ENCODE peak calls at places on chromosomes 11 and 22, in eight cellular contexts. Y is PC-3, E is GM23248, C is PC-9, L is fibroblast of lung, H is endothelial cell of umbilical vein, W is DND-41, S is mammary epithelial cell. T is an unnamed sample.

GRCh38 chr22:42645341-42645937 is 3.8 kb downstream of the CYB5R3 start:
- DNase-seq in W (no peak), E (peak; percentile 77), C (no peak), H (peak; percentile 24), S (no peak), L (no peak), Y (no peak), T (no peak)

GRCh38 chr11:1310315-1310687 is 869 bp upstream of the TOLLIP start:
- DNase-seq in H (no peak), S (no peak), E (no peak), C (no peak), L (no peak), W (no peak), Y (no peak), T (no peak)

GRCh38 chr11:19737575-19737974 is 24.9 kb downstream of the NAV2 start:
- DNase-seq in W (no peak), L (no peak), H (no peak), S (no peak), Y (no peak), E (no peak), C (no peak), T (no peak)

GRCh38 chr11:47991266-47991830 is 11.0 kb downstream of the PTPRJ start:
- DNase-seq in E (no peak), L (peak; percentile 67), S (peak; percentile 67), Y (peak; percentile 49), C (peak; percentile 70), W (no peak), H (peak; percentile 33), T (no peak)

GRCh38 chr11:134607963-134608750 is 196.1 kb upstream of the B3GAT1 start:
- DNase-seq in L (no peak), H (no peak), W (no peak), S (no peak), C (no peak), E (no peak), Y (no peak), T (no peak)

GRCh38 chr11:132718711-132719641 is 813.3 kb downstream of the OPCML start:
- DNase-seq in C (no peak), Y (no peak), S (no peak), H (no peak), L (peak; percentile 78), W (peak; percentile 89), E (peak; percentile 27), T (no peak)

GRCh38 chr22:50151571-50152537 is 18.7 kb upstream of the PANX2 start:
- DNase-seq in H (no peak), W (no peak), Y (no peak), C (no peak), L (no peak), S (no peak), E (no peak), T (no peak)

GRCh38 chr11:96607890-96608558 is 218.2 kb downstream of the JRKL start:
- DNase-seq in L (no peak), W (no peak), C (no peak), Y (peak; percentile 50), S (no peak), E (peak; percentile 1), H (no peak), T (no peak)

GRCh38 chr22:46580940-46581579 is 39.1 kb upstream of the GRAMD4 start:
- DNase-seq in L (no peak), W (no peak), C (no peak), S (no peak), Y (no peak), E (no peak), H (no peak), T (peak; percentile 32)

GRCh38 chr11:66484825-66485380 is 4.7 kb downstream of the DPP3 start:
- DNase-seq in Y (no peak), S (no peak), W (no peak), L (no peak), C (no peak), H (no peak), E (no peak), T (no peak)

DNA sequence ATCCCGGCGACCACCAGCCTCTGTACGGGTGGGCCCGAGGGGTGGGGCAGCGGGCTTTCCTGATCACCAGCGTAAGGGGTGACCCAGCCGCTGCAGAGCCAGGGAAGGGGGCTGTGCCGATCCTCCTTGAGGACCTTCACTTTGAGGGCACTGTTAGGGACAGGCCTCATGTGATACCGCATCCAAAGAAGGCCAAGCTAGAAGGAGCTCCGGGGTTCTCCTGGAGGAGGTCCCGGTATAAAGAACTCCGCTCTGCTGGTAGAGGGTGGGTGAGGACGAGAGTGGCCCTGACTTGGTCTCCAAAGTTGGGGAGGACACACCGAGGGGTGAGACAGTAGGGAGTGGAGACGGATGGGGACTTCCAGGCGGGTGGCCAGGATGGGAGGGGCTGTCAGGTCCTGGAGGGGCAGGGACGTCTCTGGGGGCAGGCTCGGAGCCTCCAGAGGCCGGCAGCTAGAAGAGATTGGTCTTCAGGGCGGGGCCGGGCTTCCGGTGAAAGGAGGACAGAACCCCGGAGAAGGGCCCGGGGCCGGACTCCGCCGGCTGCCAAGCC is 4.6 kb downstream of the PHOX2A start:
- DNase-seq in L (peak; percentile 70), C (peak; percentile 53), E (peak; percentile 75), W (no peak), Y (peak; percentile 47), H (no peak), S (no peak), T (no peak)
- TF ChIP-seq EZH2 in L (no peak), C (no peak), E (no peak), W (no peak), Y (no peak), H (no peak), S (no peak), T (no peak)

GRCh38 chr11:128686745-128687177 is 7.1 kb upstream of the FLI1 start:
- DNase-seq in Y (peak; percentile 21), L (peak; percentile 49), E (peak; percentile 79), S (peak; percentile 39), H (peak; percentile 53), W (no peak), C (no peak), T (no peak)

GRCh38 chr11:128686045-128686741 is 7.7 kb upstream of the FLI1 start:
- DNase-seq in C (no peak), E (no peak), S (no peak), W (no peak), Y (no peak), L (no peak), H (no peak), T (no peak)

GRCh38 chr11:128684582-128685382 is 9.1 kb upstream of the FLI1 start:
- DNase-seq in L (no peak), W (no peak), S (no peak), H (peak; percentile 13), Y (no peak), E (no peak), C (no peak), T (no peak)

GRCh38 chr11:128687321-128687720 is 6.6 kb upstream of the FLI1 start:
- DNase-seq in E (peak; percentile 59), Y (no peak), S (no peak), H (peak; percentile 19), C (peak; percentile 37), L (no peak), W (no peak), T (no peak)

GRCh38 chr11:128685383-128686044 is 8.4 kb upstream of the FLI1 start:
- DNase-seq in W (no peak), H (peak; percentile 11), C (no peak), S (no peak), L (no peak), E (no peak), Y (no peak), T (no peak)
- TF ChIP-seq EZH2 in W (no peak), H (no peak), C (no peak), S (no peak), L (no peak), E (peak; percentile 20), Y (no peak), T (no peak)

GRCh38 chr22:44666207-44666585 is 35.8 kb upstream of the PRR5 start:
- DNase-seq in Y (no peak), L (no peak), C (no peak), H (no peak), E (no peak), W (no peak), S (no peak), T (no peak)

GRCh38 chr22:44668886-44669724 is 32.9 kb upstream of the PRR5 start:
- DNase-seq in E (peak; percentile 29), L (no peak), C (no peak), S (no peak), W (no peak), H (no peak), Y (no peak), T (no peak)

GRCh38 chr22:44668190-44668885 is 33.7 kb upstream of the PRR5 start:
- DNase-seq in E (peak; percentile 63), S (no peak), Y (no peak), W (no peak), L (no peak), C (no peak), H (no peak), T (no peak)

GRCh38 chr22:44667276-44667675 is 34.7 kb upstream of the PRR5 start:
- DNase-seq in E (no peak), W (no peak), Y (no peak), L (no peak), H (no peak), S (no peak), C (no peak), T (no peak)

DNA sequence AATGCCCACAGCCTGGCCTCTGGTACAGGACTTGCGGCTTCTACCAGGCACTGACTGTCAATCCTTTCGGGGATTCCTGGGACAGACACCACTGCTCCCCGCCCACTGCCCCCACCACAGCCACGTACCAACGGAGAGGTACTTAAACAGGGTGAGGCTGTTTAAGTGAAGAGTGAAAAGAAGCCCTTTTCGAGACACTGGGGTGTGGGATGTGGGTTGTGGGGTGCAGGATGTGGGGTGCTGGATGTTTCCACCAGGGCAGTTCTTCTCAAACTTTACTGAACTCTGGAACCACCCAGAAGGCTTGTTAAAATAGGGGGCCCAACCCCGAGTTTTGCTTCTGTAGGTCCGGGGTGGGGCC is 34.2 kb upstream of the PRR5 start:
- DNase-seq in C (no peak), H (no peak), Y (no peak), S (no peak), E (peak; percentile 49), L (no peak), W (no peak), T (no peak)
- TF ChIP-seq EZH2 in C (no peak), H (no peak), Y (no peak), S (no peak), E (no peak), L (peak; percentile 84), W (no peak), T (no peak)

GRCh38 chr11:114060402-114061052 is 1.0 kb downstream of the ZBTB16 start:
- DNase-seq in W (no peak), E (peak; percentile 57), S (peak; percentile 49), L (peak; percentile 21), C (no peak), Y (no peak), H (peak; percentile 58), T (no peak)
- TF ChIP-seq EZH2 in W (no peak), E (peak; percentile 1), S (peak; percentile 6), L (peak; percentile 7), C (no peak), Y (peak; percentile 90), H (no peak), T (no peak)

DNA sequence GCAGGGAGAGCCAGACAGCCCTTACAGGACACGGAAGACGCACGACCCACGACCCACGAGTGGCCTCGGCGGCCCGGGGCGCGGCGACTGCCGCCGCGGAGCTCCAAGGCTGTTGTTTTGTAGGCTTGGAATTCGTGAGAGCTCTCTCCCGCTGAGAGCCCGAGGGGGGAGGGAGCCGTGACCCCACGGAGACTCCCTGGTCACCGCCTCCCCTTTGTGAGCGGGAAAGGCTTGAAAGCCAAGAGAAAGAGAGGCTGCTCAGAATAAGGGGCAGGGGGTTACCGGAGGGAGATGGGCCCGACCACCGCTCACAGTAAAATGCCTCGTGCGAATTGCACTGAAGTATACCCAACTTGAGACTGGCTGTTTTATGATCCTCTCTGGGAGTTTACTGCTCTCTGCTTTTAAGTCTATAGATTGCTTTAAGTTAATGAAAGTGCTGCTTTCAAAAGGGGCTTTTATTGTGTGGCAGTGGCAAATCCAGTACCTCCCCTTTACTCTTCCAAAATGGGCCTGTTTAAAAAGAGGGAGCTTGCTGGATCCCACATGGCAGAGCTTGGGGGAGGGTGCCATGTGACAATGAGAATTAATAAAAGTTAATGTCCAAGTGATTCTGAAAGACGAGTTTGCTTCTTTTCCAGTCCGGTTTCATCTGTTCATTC is 2.9 kb downstream of the PKNOX2 start:
- DNase-seq in E (no peak), L (peak; percentile 47), H (no peak), S (no peak), Y (no peak), W (no peak), C (no peak), T (no peak)
- TF ChIP-seq EZH2 in E (no peak), L (peak; percentile 35), H (no peak), S (no peak), Y (no peak), W (no peak), C (no peak), T (no peak)

T was measured in SK-N-MC.